ENCODE peak calls at places on chromosomes 4 and X, in seven cellular contexts. I is neural crest cell; U is mesothelial cell of epicardium; A is NCI-H1436 treated with DMSO at 0.1 percent for 48 hours; S is effector memory CD4-positive, alpha-beta T cell; C is C1 segment of cervical spinal cord; M is HFFc6. D is an unnamed sample.

GRCh38 chrX:153878285-153878779 is 7.6 kb downstream of the L1CAM start:
- DNase-seq in I (no peak), U (no peak), A (no peak), S (no peak), C (no peak), M (no peak), D (no peak)

GRCh38 chr4:174314770-174315169 is 31.1 kb downstream of the CEP44 start:
- DNase-seq in I (no peak), U (no peak), A (no peak), S (no peak), C (no peak), M (peak), D (no peak)

GRCh38 chr4:131526686-131527085 is 1622.4 kb upstream of the PCDH10 start:
- DNase-seq in I (no peak), U (no peak), A (no peak), S (no peak), C (no peak), M (no peak), D (no peak)

GRCh38 chr4:68803013-68803412 is 12.8 kb upstream of the UGT2B10 start:
- DNase-seq in I (no peak), U (no peak), A (no peak), S (no peak), C (no peak), M (no peak), D (no peak)

GRCh38 chrX:130263016-130263415 is 5.7 kb downstream of the ZNF280C start:
- DNase-seq in I (no peak), U (no peak), A (no peak), S (no peak), C (no peak), M (no peak), D (no peak)

GRCh38 chr4:88107406-88108107 is 50.9 kb downstream of the ABCG2 start:
- DNase-seq in I (no peak), U (no peak), A (no peak), S (no peak), C (no peak), M (no peak), D (no peak)

GRCh38 chrX:4547218-4547836 is 833.9 kb upstream of the PRKX start:
- DNase-seq in I (peak), U (peak), A (no peak), S (no peak), C (peak), M (peak), D (peak)

GRCh38 chrX:40720386-40720785 is 15.0 kb downstream of the MED14 start:
- DNase-seq in I (no peak), U (no peak), A (no peak), S (no peak), C (no peak), M (no peak), D (no peak)

GRCh38 chrX:83510466-83511181 is 2.5 kb downstream of the POU3F4 start:
- DNase-seq in I (no peak), U (no peak), A (no peak), S (no peak), C (no peak), M (no peak), D (no peak)

GRCh38 chr4:30879841-30880240 is 159.7 kb downstream of the PCDH7 start:
- DNase-seq in I (no peak), U (no peak), A (no peak), S (no peak), C (no peak), M (no peak), D (no peak)

GRCh38 chr4:34720563-34720962 is 1523.8 kb downstream of the ARAP2 start:
- DNase-seq in I (no peak), U (no peak), A (no peak), S (no peak), C (no peak), M (peak), D (no peak)

GRCh38 chr4:19478791-19479190 is 772.9 kb upstream of the SLIT2 start:
- DNase-seq in I (no peak), U (no peak), A (no peak), S (no peak), C (no peak), M (peak), D (no peak)

GRCh38 chr4:53050361-53050774 is 188.3 kb downstream of the RASL11B start:
- DNase-seq in I (no peak), U (no peak), A (no peak), S (no peak), C (no peak), M (no peak), D (no peak)